ENCODE peak calls at places on chromosomes 4 and X, in four cellular contexts. I, C, L and H are unnamed samples.

GRCh38 chr4:76738081-76738931 is 159.6 kb downstream of the SOWAHB start:
- DNase-seq in L (peak), I (peak), C (no peak), H (peak)

GRCh38 chr4:10072420-10073017 is 44.1 kb downstream of the WDR1 start:
- DNase-seq in C (no peak), L (no peak), I (no peak), H (no peak)

GRCh38 chrX:1686642-1687041 is 71.8 kb downstream of the ASMT start:
- DNase-seq in C (no peak), I (peak), L (no peak), H (peak)

GRCh38 chrX:98067611-98068010 is 1183.9 kb downstream of the RPA4 start:
- DNase-seq in L (peak), C (no peak), I (peak), H (peak)

GRCh38 chrX:103197721-103198306 is 17.1 kb upstream of the BEX4 start:
- DNase-seq in I (peak), L (peak), C (no peak), H (peak)

GRCh38 chrX:100413231-100413630 is 3.2 kb upstream of the PCDH19 start:
- DNase-seq in I (peak), C (peak), L (peak), H (peak)

GRCh38 chrX:84796321-84796720 is 207.4 kb upstream of the APOOL start:
- DNase-seq in L (no peak), C (no peak), I (no peak), H (no peak)

GRCh38 chr4:21765810-21766407 is 182.7 kb downstream of the KCNIP4 start:
- DNase-seq in I (peak), L (peak), C (peak), H (peak)

GRCh38 chr4:153403761-153404160 is 59.3 kb downstream of the MND1 start:
- DNase-seq in C (no peak), I (peak), L (peak), H (no peak)

GRCh38 chr4:128716325-128716724 is 93.2 kb upstream of the JADE1 start:
- DNase-seq in L (peak), C (no peak), I (peak), H (peak)

GRCh38 chrX:127574829-127575228 is 477.4 kb downstream of the ACTRT1 start:
- DNase-seq in I (no peak), C (peak), L (no peak), H (no peak)

GRCh38 chrX:106751407-106751806 is 24.9 kb downstream of the RNF128 start:
- DNase-seq in C (no peak), I (no peak), L (no peak), H (no peak)

GRCh38 chrX:137916090-137916746 is 350.3 kb downstream of the ZIC3 start:
- DNase-seq in I (no peak), L (no peak), C (no peak), H (no peak)

GRCh38 chr4:7066006-7066405 is 1.9 kb downstream of the GRPEL1 start:
- DNase-seq in C (no peak), I (no peak), L (no peak), H (no peak)

GRCh38 chr4:99965674-99966350 is 15.7 kb upstream of the H2AZ1 start:
- DNase-seq in C (no peak), I (no peak), L (peak), H (no peak)

GRCh38 chr4:137700072-137700471 is 167.8 kb upstream of the PCDH18 start:
- DNase-seq in L (peak), C (no peak), I (no peak), H (peak)